ENCODE peak calls at places on chromosomes 3 and 15, in seven cellular contexts. C, F, M, P, O, Y and D are unnamed samples.

GRCh38 chr3:45367451-45367850 is 20.9 kb upstream of the LARS2 start:
- DNase-seq in C (peak), F (peak), M (no peak), P (no peak), O (peak), Y (no peak), D (no peak)

GRCh38 chr3:156010829-156011228 is 109.5 kb upstream of the KCNAB1 start:
- DNase-seq in C (peak), F (no peak), M (no peak), P (no peak), O (no peak), Y (peak), D (no peak)

GRCh38 chr3:141303481-141304223 is 64.7 kb upstream of the ZBTB38 start:
- DNase-seq in C (peak), F (peak), M (no peak), P (peak), O (peak), Y (peak), D (peak)

GRCh38 chr3:97125902-97126499 is 311.6 kb downstream of the EPHA6 start:
- DNase-seq in C (no peak), F (no peak), M (no peak), P (no peak), O (no peak), Y (no peak), D (no peak)

GRCh38 chr15:84598993-84599392 is 1.8 kb upstream of the ZSCAN2 start:
- DNase-seq in C (peak), F (no peak), M (no peak), P (no peak), O (peak), Y (peak), D (no peak)

GRCh38 chr3:6732807-6733206 is 128.1 kb upstream of the GRM7 start:
- DNase-seq in C (no peak), F (no peak), M (no peak), P (no peak), O (no peak), Y (no peak), D (no peak)

GRCh38 chr3:61521229-61521628 is 40.1 kb upstream of the PTPRG start:
- DNase-seq in C (no peak), F (no peak), M (no peak), P (no peak), O (no peak), Y (no peak), D (peak)

GRCh38 chr3:49161197-49161596 is 4.9 kb downstream of the CCDC71 start:
- DNase-seq in C (no peak), F (no peak), M (no peak), P (no peak), O (no peak), Y (no peak), D (no peak)

GRCh38 chr3:10334461-10334860 is 13.5 kb upstream of the SEC13 start:
- DNase-seq in C (peak), F (no peak), M (peak), P (no peak), O (no peak), Y (no peak), D (no peak)

GRCh38 chr3:195451373-195452000 is 8.7 kb upstream of the ACAP2 start:
- DNase-seq in C (no peak), F (no peak), M (no peak), P (no peak), O (no peak), Y (no peak), D (no peak)

GRCh38 chr3:197151562-197151961 is 121.9 kb upstream of the MELTF start:
- DNase-seq in C (peak), F (no peak), M (peak), P (no peak), O (peak), Y (peak), D (no peak)

GRCh38 chr3:93843981-93844380 is 129.7 kb downstream of the PROS1 start:
- DNase-seq in C (peak), F (no peak), M (no peak), P (peak), O (peak), Y (no peak), D (no peak)

GRCh38 chr15:64013179-64014043 is 32.9 kb downstream of the DAPK2 start:
- DNase-seq in C (no peak), F (peak), M (no peak), P (no peak), O (peak), Y (no peak), D (no peak)

GRCh38 chr15:65326109-65326508 is 21.6 kb downstream of the RNU5B-1 start:
- DNase-seq in C (peak), F (no peak), M (peak), P (no peak), O (peak), Y (peak), D (no peak)

GRCh38 chr3:81909756-81910155 is 148.3 kb upstream of the GBE1 start:
- DNase-seq in C (peak), F (no peak), M (no peak), P (no peak), O (no peak), Y (no peak), D (no peak)

GRCh38 chr3:64945171-64945684 is 257.4 kb upstream of the ADAMTS9 start:
- DNase-seq in C (peak), F (no peak), M (peak), P (no peak), O (peak), Y (no peak), D (no peak)

GRCh38 chr3:120450914-120451669 is at the start of gene FSTL1:
- DNase-seq in C (peak), F (peak), M (peak), P (no peak), O (peak), Y (no peak), D (no peak)

GRCh38 chr3:184168363-184169120 is 6.1 kb upstream of the AP2M1 start:
- DNase-seq in C (peak), F (no peak), M (no peak), P (no peak), O (peak), Y (no peak), D (no peak)

GRCh38 chr3:150911780-150912179 is 6.5 kb upstream of the MINDY4B start:
- DNase-seq in C (no peak), F (no peak), M (no peak), P (no peak), O (no peak), Y (no peak), D (no peak)

GRCh38 chr3:155323063-155323666 is 29.7 kb upstream of the STRIT1 start:
- DNase-seq in C (peak), F (peak), M (no peak), P (peak), O (peak), Y (peak), D (peak)

GRCh38 chr3:141482250-141482937 is 4.4 kb upstream of the RASA2 start:
- DNase-seq in C (peak), F (no peak), M (no peak), P (no peak), O (peak), Y (no peak), D (no peak)

GRCh38 chr3:81974754-81975153 is 213.3 kb upstream of the GBE1 start:
- DNase-seq in C (no peak), F (no peak), M (no peak), P (no peak), O (no peak), Y (no peak), D (no peak)

GRCh38 chr15:68655686-68656437 is 77.1 kb downstream of the CORO2B start:
- DNase-seq in C (no peak), F (no peak), M (no peak), P (no peak), O (no peak), Y (no peak), D (no peak)

GRCh38 chr15:39874890-39875549 is 45.0 kb downstream of the GPR176 start:
- DNase-seq in C (peak), F (peak), M (no peak), P (peak), O (peak), Y (peak), D (no peak)

GRCh38 chr3:99648091-99648490 is 9.7 kb downstream of the COL8A1 start:
- DNase-seq in C (peak), F (peak), M (no peak), P (no peak), O (peak), Y (no peak), D (no peak)

GRCh38 chr3:101809178-101810022 is 30.4 kb downstream of the NXPE3 start:
- DNase-seq in C (peak), F (peak), M (no peak), P (no peak), O (peak), Y (peak), D (no peak)

GRCh38 chr15:90422043-90422442 is 34.0 kb downstream of the IQGAP1 start:
- DNase-seq in C (no peak), F (no peak), M (no peak), P (no peak), O (no peak), Y (no peak), D (no peak)

GRCh38 chr15:33700695-33701303 is 267.5 kb upstream of the CHRM5 start:
- DNase-seq in C (peak), F (peak), M (peak), P (peak), O (peak), Y (peak), D (peak)

GRCh38 chr3:21645121-21645897 is 105.7 kb downstream of the ZNF385D start:
- DNase-seq in C (peak), F (no peak), M (peak), P (no peak), O (peak), Y (peak), D (no peak)

GRCh38 chr3:136869282-136869681 is 7.3 kb downstream of the NCK1 start:
- DNase-seq in C (no peak), F (no peak), M (no peak), P (no peak), O (no peak), Y (no peak), D (no peak)

GRCh38 chr3:52240059-52240885 is 1.3 kb upstream of the TWF2 start:
- DNase-seq in C (peak), F (peak), M (peak), P (no peak), O (peak), Y (peak), D (peak)
- H3K4me3 ChIP-seq in C (peak), F (peak), M (peak), P (peak), O (peak), Y (peak), D (peak)

DNA sequence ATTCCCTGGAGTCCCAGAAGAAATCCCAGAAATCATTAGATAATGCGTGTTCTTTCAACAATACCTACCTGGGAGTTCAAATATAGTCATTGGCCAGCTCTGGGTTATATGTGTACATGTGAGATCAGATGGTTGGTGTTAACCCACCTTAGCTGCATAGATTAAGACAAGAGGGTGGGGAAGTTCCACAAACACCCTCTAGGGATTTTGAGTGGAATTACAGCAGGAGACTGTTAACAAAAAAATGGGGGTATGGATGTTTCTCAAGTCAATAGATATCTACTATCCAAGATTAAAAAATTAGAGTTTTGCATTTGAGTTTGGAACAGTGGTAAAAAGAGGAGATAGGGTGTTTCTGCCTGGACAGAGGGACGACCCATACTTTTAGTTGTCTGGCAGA is 282.5 kb upstream of the CNTN3 start:
- DNase-seq in C (no peak), F (no peak), M (no peak), P (no peak), O (peak), Y (no peak), D (no peak)
- TF ChIP-seq CTCF in C (no peak), F (no peak), M (no peak), P (peak), O (peak), Y (no peak), D (no peak)

DNA sequence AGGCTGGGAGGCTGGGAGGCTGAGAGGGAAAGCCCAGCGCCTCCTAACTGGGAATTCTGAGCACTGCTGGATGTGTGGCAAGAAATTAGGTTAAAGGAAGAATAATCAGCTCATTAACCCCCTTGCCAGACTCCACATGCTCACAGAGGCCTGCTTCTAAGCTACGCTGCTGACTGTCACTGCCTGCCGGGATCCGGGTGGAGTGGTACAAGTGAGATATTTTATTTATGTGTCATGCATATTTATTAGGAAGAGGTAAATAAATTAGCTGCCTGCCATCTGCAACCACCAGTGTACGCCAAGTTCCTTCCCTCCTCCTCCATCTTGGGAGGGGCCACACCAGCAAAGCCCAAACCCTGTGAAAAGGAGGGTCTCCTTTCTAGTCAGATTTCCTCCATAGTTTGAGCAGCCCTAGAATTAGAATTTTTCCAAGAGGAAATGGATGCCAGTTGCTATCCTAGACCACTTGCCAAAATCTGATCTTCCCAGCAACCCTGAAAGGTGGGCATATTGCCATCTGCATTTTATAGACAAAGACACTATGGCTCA is 43.5 kb upstream of the GRIP2 start:
- DNase-seq in C (no peak), F (no peak), M (no peak), P (no peak), O (no peak), Y (no peak), D (no peak)
- H3K4me3 ChIP-seq in C (no peak), F (no peak), M (no peak), P (no peak), O (no peak), Y (no peak), D (no peak)

GRCh38 chr3:126476166-126476975 is 680 bp upstream of the ZXDC start:
- DNase-seq in C (peak), F (peak), M (peak), P (peak), O (peak), Y (peak), D (no peak)

GRCh38 chr3:126473292-126474168 is 2.2 kb downstream of the ZXDC start:
- DNase-seq in C (no peak), F (no peak), M (peak), P (no peak), O (no peak), Y (no peak), D (no peak)

GRCh38 chr3:126476976-126477330 is 1.3 kb upstream of the ZXDC start:
- DNase-seq in C (peak), F (no peak), M (peak), P (no peak), O (no peak), Y (no peak), D (no peak)

GRCh38 chr3:126474498-126475410 is 937 bp downstream of the ZXDC start:
- DNase-seq in C (peak), F (peak), M (peak), P (no peak), O (peak), Y (peak), D (no peak)

GRCh38 chr3:126475411-126476114 is at the start of gene ZXDC:
- DNase-seq in C (peak), F (peak), M (peak), P (peak), O (peak), Y (peak), D (peak)
- TF ChIP-seq CTCF in C (peak), F (no peak), M (peak), P (no peak), O (peak), Y (peak), D (peak)

GRCh38 chr3:52531636-52532516 is 1.8 kb downstream of the NT5DC2 start:
- DNase-seq in C (no peak), F (no peak), M (peak), P (no peak), O (no peak), Y (no peak), D (no peak)

GRCh38 chr3:52533623-52534280 is at the start of gene NT5DC2:
- DNase-seq in C (peak), F (peak), M (peak), P (no peak), O (peak), Y (peak), D (no peak)

GRCh38 chr3:52530918-52531635 is 2.6 kb downstream of the NT5DC2 start:
- DNase-seq in C (no peak), F (no peak), M (peak), P (no peak), O (no peak), Y (no peak), D (no peak)

GRCh38 chr3:52532838-52533622 is 627 bp downstream of the NT5DC2 start:
- DNase-seq in C (peak), F (peak), M (peak), P (no peak), O (peak), Y (no peak), D (no peak)

GRCh38 chr3:52532517-52532837 is 1.2 kb downstream of the NT5DC2 start:
- DNase-seq in C (peak), F (no peak), M (peak), P (no peak), O (peak), Y (no peak), D (peak)
- H3K4me3 ChIP-seq in C (peak), F (peak), M (peak), P (peak), O (peak), Y (peak), D (peak)

GRCh38 chr3:157810924-157811718 is 295.1 kb downstream of the SHOX2 start:
- DNase-seq in C (no peak), F (no peak), M (no peak), P (no peak), O (peak), Y (no peak), D (no peak)

GRCh38 chr3:157819415-157819814 is 286.8 kb downstream of the SHOX2 start:
- DNase-seq in C (no peak), F (no peak), M (no peak), P (no peak), O (no peak), Y (no peak), D (no peak)

GRCh38 chr3:157819826-157820517 is 286.2 kb downstream of the SHOX2 start:
- DNase-seq in C (no peak), F (no peak), M (no peak), P (no peak), O (no peak), Y (no peak), D (no peak)

DNA sequence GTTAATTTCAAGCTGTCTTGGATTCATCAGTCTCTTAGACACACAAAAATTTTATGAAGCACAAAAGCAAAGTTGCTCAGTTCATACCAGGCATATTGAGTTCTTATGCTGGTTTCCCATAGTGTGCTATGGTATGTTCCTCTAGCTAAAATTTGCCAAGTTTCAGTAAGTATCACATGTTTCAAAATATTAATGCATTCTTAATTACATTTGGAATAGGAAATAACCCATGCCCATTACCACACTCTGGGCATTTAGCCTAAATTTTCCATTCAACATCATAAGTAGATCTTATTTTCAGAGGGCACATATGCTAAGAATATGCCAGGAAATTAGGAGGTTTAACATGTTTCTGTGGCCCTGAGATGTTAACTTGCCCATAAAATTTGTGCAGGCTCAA is 289.9 kb downstream of the SHOX2 start:
- DNase-seq in C (no peak), F (no peak), M (no peak), P (no peak), O (no peak), Y (no peak), D (no peak)
- TF ChIP-seq CTCF in C (no peak), F (no peak), M (no peak), P (no peak), O (no peak), Y (no peak), D (no peak)

DNA sequence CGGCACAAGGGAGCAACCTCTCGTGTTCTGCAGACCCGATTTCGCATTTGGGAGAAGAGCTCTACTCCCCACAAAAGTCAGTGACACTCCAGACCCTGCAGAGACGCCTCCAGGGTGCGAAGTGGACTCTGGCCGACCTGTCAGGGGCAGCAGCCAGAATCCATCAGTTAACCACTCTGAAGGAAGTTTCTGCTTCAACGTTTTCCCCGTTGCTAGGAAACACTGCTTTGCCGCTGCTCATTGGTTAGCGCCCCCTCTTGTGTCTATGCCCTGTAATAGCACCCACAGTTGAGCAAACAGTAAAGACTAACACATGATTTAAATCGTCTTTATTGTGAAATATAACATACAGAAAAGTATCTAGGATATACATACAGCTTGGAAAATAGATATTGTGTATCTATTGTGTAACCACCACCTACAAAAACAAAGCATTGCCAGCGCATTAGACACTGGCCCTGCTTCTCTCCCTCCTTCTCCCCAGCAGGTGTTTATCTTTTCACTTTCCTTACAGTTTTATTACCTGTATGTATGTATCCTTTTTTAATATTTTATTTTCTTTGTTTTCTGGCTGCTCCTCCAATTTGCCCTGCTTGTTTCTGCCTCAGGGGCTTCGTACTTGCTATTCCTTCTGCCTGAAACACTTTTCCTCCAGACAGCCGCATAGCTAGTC is 38.9 kb downstream of the TMEM40 start:
- DNase-seq in C (peak), F (peak), M (peak), P (peak), O (peak), Y (peak), D (peak)
- H3K4me3 ChIP-seq in C (no peak), F (no peak), M (peak), P (peak), O (peak), Y (no peak), D (no peak)

GRCh38 chr15:45548753-45549520 is 26.4 kb upstream of the SLC30A4 start:
- DNase-seq in C (no peak), F (no peak), M (no peak), P (no peak), O (no peak), Y (no peak), D (no peak)
- TF ChIP-seq CTCF in C (no peak), F (no peak), M (no peak), P (no peak), O (no peak), Y (no peak), D (no peak)